ENCODE peak calls at places on chromosomes 2 and 18, in ten cellular contexts. One of them, this sample, is unnamed.

GRCh38 chr18:12276736-12277554 is 22.8 kb downstream of the CIDEA start:
- DNase-seq in D341Med: no peak
- DNase-seq in progenitor cell of endocrine pancreas: no peak
- DNase-seq in sigmoid colon: peak; percentile 76
- DNase-seq in stromal cell of bone marrow: no peak
- DNase-seq in ureter: peak; percentile 67
- DNase-seq in naive thymus-derived CD8-positive, alpha-beta T cell: no peak
- DNase-seq in GM12892: no peak
- DNase-seq in prostate gland: no peak
- DNase-seq in IMR-90: peak; percentile 18
- DNase-seq in this sample: no peak

GRCh38 chr2:212832211-212833195 is 293.9 kb upstream of the ERBB4 start:
- DNase-seq in IMR-90: no peak
- DNase-seq in prostate gland: no peak
- DNase-seq in sigmoid colon: peak; percentile 59
- DNase-seq in D341Med: peak; percentile 14
- DNase-seq in ureter: no peak
- DNase-seq in naive thymus-derived CD8-positive, alpha-beta T cell: no peak
- DNase-seq in progenitor cell of endocrine pancreas: no peak
- DNase-seq in GM12892: peak; percentile 7
- DNase-seq in stromal cell of bone marrow: no peak
- DNase-seq in this sample: peak; percentile 7

GRCh38 chr2:69291004-69291650 is 95.9 kb downstream of the GFPT1 start:
- DNase-seq in ureter: no peak
- DNase-seq in D341Med: no peak
- DNase-seq in progenitor cell of endocrine pancreas: no peak
- DNase-seq in stromal cell of bone marrow: peak; percentile 60
- DNase-seq in sigmoid colon: no peak
- DNase-seq in IMR-90: peak; percentile 86
- DNase-seq in naive thymus-derived CD8-positive, alpha-beta T cell: no peak
- DNase-seq in prostate gland: no peak
- DNase-seq in GM12892: no peak
- DNase-seq in this sample: no peak

GRCh38 chr18:79600141-79600540 is 79.5 kb upstream of the CTDP1 start:
- DNase-seq in prostate gland: no peak
- DNase-seq in ureter: no peak
- DNase-seq in progenitor cell of endocrine pancreas: no peak
- DNase-seq in naive thymus-derived CD8-positive, alpha-beta T cell: no peak
- DNase-seq in GM12892: no peak
- DNase-seq in stromal cell of bone marrow: no peak
- DNase-seq in sigmoid colon: peak; percentile 47
- DNase-seq in IMR-90: no peak
- DNase-seq in D341Med: no peak
- DNase-seq in this sample: no peak

GRCh38 chr18:14961991-14962390 is 214.0 kb downstream of the ANKRD30B start:
- DNase-seq in progenitor cell of endocrine pancreas: no peak
- DNase-seq in ureter: no peak
- DNase-seq in D341Med: no peak
- DNase-seq in sigmoid colon: no peak
- DNase-seq in naive thymus-derived CD8-positive, alpha-beta T cell: no peak
- DNase-seq in GM12892: no peak
- DNase-seq in IMR-90: no peak
- DNase-seq in prostate gland: no peak
- DNase-seq in stromal cell of bone marrow: no peak
- DNase-seq in this sample: no peak

GRCh38 chr2:72166281-72166680 is 18.6 kb upstream of the CYP26B1 start:
- DNase-seq in sigmoid colon: no peak
- DNase-seq in ureter: no peak
- DNase-seq in prostate gland: no peak
- DNase-seq in naive thymus-derived CD8-positive, alpha-beta T cell: no peak
- DNase-seq in GM12892: no peak
- DNase-seq in stromal cell of bone marrow: no peak
- DNase-seq in IMR-90: peak; percentile 12
- DNase-seq in D341Med: no peak
- DNase-seq in progenitor cell of endocrine pancreas: no peak
- DNase-seq in this sample: no peak

GRCh38 chr2:207091175-207091574 is 74.6 kb downstream of the KLF7 start:
- DNase-seq in GM12892: no peak
- DNase-seq in prostate gland: no peak
- DNase-seq in stromal cell of bone marrow: no peak
- DNase-seq in naive thymus-derived CD8-positive, alpha-beta T cell: no peak
- DNase-seq in ureter: no peak
- DNase-seq in sigmoid colon: no peak
- DNase-seq in IMR-90: no peak
- DNase-seq in D341Med: no peak
- DNase-seq in progenitor cell of endocrine pancreas: no peak
- DNase-seq in this sample: no peak

GRCh38 chr2:155442755-155443372 is 744.4 kb downstream of the KCNJ3 start:
- DNase-seq in GM12892: no peak
- DNase-seq in sigmoid colon: no peak
- DNase-seq in naive thymus-derived CD8-positive, alpha-beta T cell: no peak
- DNase-seq in IMR-90: no peak
- DNase-seq in ureter: no peak
- DNase-seq in progenitor cell of endocrine pancreas: no peak
- DNase-seq in D341Med: no peak
- DNase-seq in prostate gland: no peak
- DNase-seq in stromal cell of bone marrow: peak; percentile 7
- DNase-seq in this sample: no peak

GRCh38 chr2:207847807-207848544 is 78.3 kb upstream of the FZD5 start:
- DNase-seq in naive thymus-derived CD8-positive, alpha-beta T cell: no peak
- DNase-seq in D341Med: no peak
- DNase-seq in GM12892: no peak
- DNase-seq in ureter: no peak
- DNase-seq in prostate gland: peak; percentile 86
- DNase-seq in stromal cell of bone marrow: no peak
- DNase-seq in sigmoid colon: no peak
- DNase-seq in IMR-90: peak; percentile 32
- DNase-seq in progenitor cell of endocrine pancreas: peak; percentile 46
- DNase-seq in this sample: no peak

This sample was measured in SK-N-SH.